ENCODE peak calls at places on chromosomes 6 and 20, in four cellular contexts. One of them, this sample, is unnamed. For H3K4me1, the result is how much of the 10 kb centered on the place peaks cover.

GRCh38 chr6:139839506-139840156 is 465.2 kb upstream of the CITED2 start:
- DNase-seq in GM12878: no peak
- DNase-seq in GM23248: peak
- DNase-seq in left ventricle myocardium inferior: no peak
- DNase-seq in this sample: no peak

GRCh38 chr6:167210375-167211295 is 52.9 kb upstream of the GPR31 start:
- DNase-seq in GM12878: no peak
- DNase-seq in GM23248: no peak
- DNase-seq in left ventricle myocardium inferior: no peak
- DNase-seq in this sample: no peak

GRCh38 chr6:31776961-31777666 is at the start of gene VWA7:
- DNase-seq in GM12878: peak
- DNase-seq in GM23248: peak
- DNase-seq in left ventricle myocardium inferior: peak
- DNase-seq in this sample: peak

GRCh38 chr20:5448449-5449118 is 131.8 kb upstream of the PROKR2 start:
- DNase-seq in GM12878: no peak
- DNase-seq in GM23248: peak
- DNase-seq in left ventricle myocardium inferior: no peak
- DNase-seq in this sample: peak

GRCh38 chr6:17600527-17601388 is 656 bp downstream of the FAM8A1 start:
- DNase-seq in GM12878: no peak
- DNase-seq in GM23248: peak
- DNase-seq in left ventricle myocardium inferior: peak
- DNase-seq in this sample: peak

GRCh38 chr6:46042355-46042999 is 26.8 kb upstream of the CLIC5 start:
- DNase-seq in GM12878: no peak
- DNase-seq in GM23248: peak
- DNase-seq in left ventricle myocardium inferior: peak
- DNase-seq in this sample: peak

GRCh38 chr6:39912446-39912845 is 21.8 kb downstream of the MOCS1 start:
- DNase-seq in GM12878: no peak
- DNase-seq in GM23248: no peak
- DNase-seq in left ventricle myocardium inferior: no peak
- DNase-seq in this sample: no peak

GRCh38 chr6:44250718-44251123 is 3.8 kb downstream of the HSP90AB1 start:
- DNase-seq in GM12878: no peak
- DNase-seq in GM23248: no peak
- DNase-seq in left ventricle myocardium inferior: no peak
- DNase-seq in this sample: no peak

GRCh38 chr6:123849406-123849805 is 45.7 kb downstream of the NKAIN2 start:
- DNase-seq in GM12878: no peak
- DNase-seq in GM23248: no peak
- DNase-seq in left ventricle myocardium inferior: no peak
- DNase-seq in this sample: no peak

GRCh38 chr20:38293490-38294333 is 10.2 kb upstream of the BPI start:
- DNase-seq in GM12878: no peak
- DNase-seq in GM23248: no peak
- DNase-seq in left ventricle myocardium inferior: no peak
- DNase-seq in this sample: no peak

GRCh38 chr6:90169328-90169886 is 127.2 kb downstream of the BACH2 start:
- DNase-seq in GM12878: no peak
- DNase-seq in GM23248: peak
- DNase-seq in left ventricle myocardium inferior: no peak
- DNase-seq in this sample: no peak

GRCh38 chr20:61346996-61347906 is 95.2 kb downstream of the CDH4 start:
- DNase-seq in GM12878: no peak
- DNase-seq in GM23248: no peak
- DNase-seq in left ventricle myocardium inferior: no peak
- DNase-seq in this sample: no peak

GRCh38 chr6:35596448-35597442 is 84.0 kb upstream of the TULP1 start:
- DNase-seq in GM12878: no peak
- DNase-seq in GM23248: peak
- DNase-seq in left ventricle myocardium inferior: no peak
- DNase-seq in this sample: peak

GRCh38 chr20:25532971-25533391 is 52.4 kb downstream of the NINL start:
- DNase-seq in GM12878: no peak
- DNase-seq in GM23248: no peak
- DNase-seq in left ventricle myocardium inferior: no peak
- DNase-seq in this sample: no peak

GRCh38 chr6:170068496-170068895 is 222.4 kb downstream of the DLL1 start:
- DNase-seq in GM12878: no peak
- DNase-seq in GM23248: no peak
- DNase-seq in left ventricle myocardium inferior: no peak
- DNase-seq in this sample: no peak

GRCh38 chr20:5531318-5532081 is 214.7 kb upstream of the PROKR2 start:
- DNase-seq in GM12878: no peak
- DNase-seq in GM23248: peak
- DNase-seq in left ventricle myocardium inferior: no peak
- DNase-seq in this sample: peak

GRCh38 chr6:46963626-46964025 is 41.9 kb upstream of the ADGRF5 start:
- DNase-seq in GM12878: no peak
- DNase-seq in GM23248: peak
- DNase-seq in left ventricle myocardium inferior: no peak
- DNase-seq in this sample: no peak

GRCh38 chr20:5526516-5526915 is 209.8 kb upstream of the PROKR2 start:
- DNase-seq in GM12878: no peak
- DNase-seq in GM23248: no peak
- DNase-seq in left ventricle myocardium inferior: no peak
- DNase-seq in this sample: no peak

GRCh38 chr6:21987501-21987957 is 309.3 kb downstream of the PRL start:
- DNase-seq in GM12878: peak
- DNase-seq in GM23248: peak
- DNase-seq in left ventricle myocardium inferior: peak
- DNase-seq in this sample: peak

GRCh38 chr6:19719691-19720127 is 117.5 kb upstream of the ID4 start:
- DNase-seq in GM12878: no peak
- DNase-seq in GM23248: peak
- DNase-seq in left ventricle myocardium inferior: no peak
- DNase-seq in this sample: peak

GRCh38 chr20:50243610-50244351 is 53.2 kb downstream of the CEBPB start:
- DNase-seq in GM12878: no peak
- DNase-seq in GM23248: no peak
- DNase-seq in left ventricle myocardium inferior: no peak
- DNase-seq in this sample: no peak

GRCh38 chr20:50242863-50243609 is 52.4 kb downstream of the CEBPB start:
- DNase-seq in GM12878: no peak
- DNase-seq in GM23248: no peak
- DNase-seq in left ventricle myocardium inferior: no peak
- DNase-seq in this sample: no peak

GRCh38 chr20:50240092-50240491 is 49.5 kb downstream of the CEBPB start:
- DNase-seq in GM12878: no peak
- DNase-seq in GM23248: no peak
- DNase-seq in left ventricle myocardium inferior: no peak
- DNase-seq in this sample: no peak

GRCh38 chr20:50242548-50242862 is 51.9 kb downstream of the CEBPB start:
- DNase-seq in GM12878: no peak
- DNase-seq in GM23248: no peak
- DNase-seq in left ventricle myocardium inferior: no peak
- DNase-seq in this sample: no peak

GRCh38 chr20:50242178-50242514 is 51.5 kb downstream of the CEBPB start:
- DNase-seq in GM12878: no peak
- DNase-seq in GM23248: no peak
- DNase-seq in left ventricle myocardium inferior: no peak
- DNase-seq in this sample: no peak
- H3K4me1 ChIP-seq in GM12878: under half
- H3K4me1 ChIP-seq in GM23248: under half
- H3K4me1 ChIP-seq in left ventricle myocardium inferior: under half
- H3K4me1 ChIP-seq in this sample: under half

DNA sequence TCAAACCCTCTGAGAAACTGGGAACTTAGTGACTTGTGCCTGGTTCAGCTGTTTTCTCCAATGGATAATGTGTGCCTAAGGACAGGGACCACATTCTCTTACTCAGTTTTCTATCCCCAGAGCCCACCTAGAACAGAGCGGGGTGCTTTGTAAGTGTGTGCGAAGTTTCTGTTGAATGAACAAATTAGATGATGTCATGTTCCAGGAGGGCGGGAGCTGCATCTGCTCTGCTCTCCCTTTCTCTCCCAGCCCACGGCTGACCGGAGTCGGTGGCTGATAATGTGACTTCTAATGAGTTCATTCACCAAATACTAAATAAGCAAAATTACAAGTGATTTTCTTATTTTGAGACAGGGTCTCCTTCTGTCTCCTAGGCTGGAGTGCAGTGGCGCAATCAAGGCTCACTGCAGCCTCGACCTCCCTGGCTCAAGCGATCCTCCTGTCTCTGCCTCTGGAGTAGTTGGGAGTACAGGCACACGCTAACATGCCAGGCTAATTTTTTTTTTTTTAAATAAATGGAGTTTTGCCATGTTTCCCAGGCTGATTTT is 60.7 kb upstream of the FNDC1 start:
- DNase-seq in GM12878: no peak
- DNase-seq in GM23248: no peak
- DNase-seq in left ventricle myocardium inferior: no peak
- DNase-seq in this sample: no peak
- H3K4me1 ChIP-seq in GM12878: under half
- H3K4me1 ChIP-seq in GM23248: under half
- H3K4me1 ChIP-seq in left ventricle myocardium inferior: under half
- H3K4me1 ChIP-seq in this sample: under half

DNA sequence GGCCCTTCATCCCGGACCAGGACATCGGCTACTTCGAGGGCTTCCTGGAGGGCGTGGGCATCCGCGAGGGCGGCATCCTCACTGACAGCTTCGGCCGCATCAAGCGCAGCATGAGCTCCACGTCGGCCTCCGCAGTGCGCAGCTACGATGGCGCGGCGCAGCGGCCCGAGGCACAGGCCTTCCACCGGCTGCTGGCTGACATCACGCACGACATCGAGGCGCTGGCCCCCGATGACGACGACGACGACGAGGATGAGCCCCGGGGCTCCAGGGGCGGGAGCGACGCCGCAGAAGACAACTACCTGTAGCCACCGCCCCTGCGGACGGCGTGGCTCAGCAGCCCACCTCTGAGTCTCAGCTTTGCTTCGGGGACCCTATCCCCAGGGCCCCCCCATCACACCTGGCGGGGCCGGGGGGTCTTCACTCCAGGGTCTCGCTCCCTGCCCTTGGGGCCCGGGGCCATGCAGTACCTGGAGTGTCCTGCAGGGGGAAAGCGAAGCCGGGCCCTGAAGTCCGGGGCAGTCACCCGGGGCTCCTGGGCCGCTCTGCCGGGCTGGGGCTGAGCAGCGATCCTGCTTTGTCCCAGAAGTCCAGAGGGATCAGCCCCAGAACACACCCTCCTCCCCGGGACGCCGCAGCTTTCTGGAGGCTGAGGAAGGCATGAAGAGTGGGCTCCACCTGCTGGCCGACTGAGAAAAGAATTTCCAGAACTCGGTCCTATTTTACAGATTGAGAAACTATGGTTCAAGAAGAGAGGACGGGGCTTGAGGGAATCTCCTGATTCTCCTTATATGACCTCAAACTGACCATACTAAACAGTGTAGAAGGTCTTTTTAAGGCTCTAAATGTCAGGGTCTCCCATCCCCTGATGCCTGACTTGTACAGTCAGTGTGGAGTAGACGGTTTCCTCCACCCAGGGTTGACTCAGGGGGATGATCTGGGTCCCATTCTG is 20.8 kb upstream of the HCK start:
- DNase-seq in GM12878: no peak
- DNase-seq in GM23248: peak
- DNase-seq in left ventricle myocardium inferior: peak
- DNase-seq in this sample: peak
- H3K4me1 ChIP-seq in GM12878: under half
- H3K4me1 ChIP-seq in GM23248: under half
- H3K4me1 ChIP-seq in left ventricle myocardium inferior: under half
- H3K4me1 ChIP-seq in this sample: under half

GRCh38 chr6:149860834-149861602 is 3.1 kb downstream of the LRP11 start:
- DNase-seq in GM12878: no peak
- DNase-seq in GM23248: no peak
- DNase-seq in left ventricle myocardium inferior: no peak
- DNase-seq in this sample: peak

GRCh38 chr6:149860513-149860833 is 3.7 kb downstream of the LRP11 start:
- DNase-seq in GM12878: no peak
- DNase-seq in GM23248: no peak
- DNase-seq in left ventricle myocardium inferior: no peak
- DNase-seq in this sample: no peak

GRCh38 chr6:149863596-149863845 is 638 bp downstream of the LRP11 start:
- DNase-seq in GM12878: no peak
- DNase-seq in GM23248: no peak
- DNase-seq in left ventricle myocardium inferior: no peak
- DNase-seq in this sample: no peak

GRCh38 chr6:149862901-149863595 is 1.1 kb downstream of the LRP11 start:
- DNase-seq in GM12878: no peak
- DNase-seq in GM23248: peak
- DNase-seq in left ventricle myocardium inferior: peak
- DNase-seq in this sample: peak

GRCh38 chr6:149861603-149862423 is 2.3 kb downstream of the LRP11 start:
- DNase-seq in GM12878: no peak
- DNase-seq in GM23248: peak
- DNase-seq in left ventricle myocardium inferior: no peak
- DNase-seq in this sample: no peak
- H3K4me1 ChIP-seq in GM12878: under half
- H3K4me1 ChIP-seq in GM23248: under half
- H3K4me1 ChIP-seq in left ventricle myocardium inferior: half or more
- H3K4me1 ChIP-seq in this sample: under half

GRCh38 chr20:49792006-49792405 is 20.6 kb upstream of the SLC9A8 start:
- DNase-seq in GM12878: no peak
- DNase-seq in GM23248: peak
- DNase-seq in left ventricle myocardium inferior: no peak
- DNase-seq in this sample: no peak

GRCh38 chr20:49790077-49790798 is 22.4 kb upstream of the SLC9A8 start:
- DNase-seq in GM12878: no peak
- DNase-seq in GM23248: peak
- DNase-seq in left ventricle myocardium inferior: peak
- DNase-seq in this sample: peak

GRCh38 chr20:49794336-49795124 is 18.1 kb upstream of the SLC9A8 start:
- DNase-seq in GM12878: no peak
- DNase-seq in GM23248: peak
- DNase-seq in left ventricle myocardium inferior: no peak
- DNase-seq in this sample: peak

GRCh38 chr20:49792611-49793010 is 20.0 kb upstream of the SLC9A8 start:
- DNase-seq in GM12878: no peak
- DNase-seq in GM23248: no peak
- DNase-seq in left ventricle myocardium inferior: no peak
- DNase-seq in this sample: no peak

DNA sequence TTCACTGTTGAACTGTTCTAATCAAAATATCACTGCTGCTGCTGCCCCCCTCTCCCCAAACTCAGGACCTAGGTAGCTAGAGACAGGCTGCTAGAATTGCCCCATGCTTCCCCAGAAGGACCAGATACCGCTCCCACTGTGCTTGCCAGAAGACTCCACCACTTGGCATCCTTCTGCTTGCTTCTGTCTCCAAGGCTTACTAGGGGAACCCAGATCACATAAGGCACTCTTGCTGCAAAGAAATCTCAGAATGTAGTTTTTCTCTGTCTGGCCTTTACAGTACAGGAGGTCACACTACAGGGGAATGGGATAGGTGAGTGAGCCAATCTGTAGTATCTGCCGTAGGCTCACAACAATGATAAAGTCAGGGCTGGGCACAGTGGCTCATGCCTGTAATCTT is 21.5 kb upstream of the SLC9A8 start:
- DNase-seq in GM12878: no peak
- DNase-seq in GM23248: no peak
- DNase-seq in left ventricle myocardium inferior: no peak
- DNase-seq in this sample: no peak
- H3K4me1 ChIP-seq in GM12878: under half
- H3K4me1 ChIP-seq in GM23248: under half
- H3K4me1 ChIP-seq in left ventricle myocardium inferior: under half
- H3K4me1 ChIP-seq in this sample: under half

This sample was measured in adipocyte.